ENCODE peak calls at places on chromosomes 4 and X, in seven cellular contexts. G, Y, T, Q, C, J and B are unnamed samples. For H3K4me1, the result is how much of the 10 kb centered on the place peaks cover.

GRCh38 chr4:32958586-32958985 is 2238.4 kb downstream of the PCDH7 start:
- DNase-seq in G (no peak), Y (no peak), T (no peak), Q (no peak), C (no peak), J (no peak), B (no peak)

GRCh38 chrX:130637591-130637990 is 235.8 kb downstream of the RBMX2 start:
- DNase-seq in G (no peak), Y (no peak), T (no peak), Q (no peak), C (peak), J (no peak), B (no peak)

GRCh38 chrX:136738049-136738729 is 42.5 kb downstream of the ARHGEF6 start:
- DNase-seq in G (no peak), Y (no peak), T (no peak), Q (no peak), C (no peak), J (no peak), B (no peak)

GRCh38 chr4:65668201-65669007 is 1.9 kb downstream of the EPHA5 start:
- DNase-seq in G (no peak), Y (peak), T (no peak), Q (no peak), C (peak), J (peak), B (no peak)

GRCh38 chr4:22099896-22100295 is 151.3 kb upstream of the KCNIP4 start:
- DNase-seq in G (no peak), Y (no peak), T (no peak), Q (peak), C (peak), J (no peak), B (no peak)

GRCh38 chr4:6556263-6556662 is 18.7 kb upstream of the MAN2B2 start:
- DNase-seq in G (no peak), Y (no peak), T (no peak), Q (no peak), C (no peak), J (no peak), B (no peak)

GRCh38 chrX:90040807-90041206 is 119.1 kb downstream of the TGIF2LX start:
- DNase-seq in G (no peak), Y (no peak), T (no peak), Q (no peak), C (no peak), J (no peak), B (no peak)

GRCh38 chr4:112956458-112956857 is 93.0 kb upstream of the ANK2 start:
- DNase-seq in G (no peak), Y (no peak), T (no peak), Q (no peak), C (no peak), J (no peak), B (no peak)

GRCh38 chr4:77308843-77309242 is 151.8 kb downstream of the CCNG2 start:
- DNase-seq in G (peak), Y (peak), T (no peak), Q (peak), C (peak), J (no peak), B (peak)

GRCh38 chrX:13091111-13091765 is 46.8 kb upstream of the FAM9C start:
- DNase-seq in G (no peak), Y (no peak), T (no peak), Q (no peak), C (no peak), J (no peak), B (no peak)

GRCh38 chr4:122823476-122823875 is 3.2 kb upstream of the FGF2 start:
- DNase-seq in G (no peak), Y (no peak), T (no peak), Q (no peak), C (no peak), J (no peak), B (no peak)

GRCh38 chrX:137428777-137429564 is 137.0 kb upstream of the ZIC3 start:
- DNase-seq in G (no peak), Y (no peak), T (no peak), Q (no peak), C (no peak), J (no peak), B (no peak)

GRCh38 chrX:78375894-78376293 is 48.5 kb upstream of the CYSLTR1 start:
- DNase-seq in G (no peak), Y (no peak), T (no peak), Q (peak), C (no peak), J (no peak), B (no peak)

GRCh38 chr4:15598644-15599043 is 56.5 kb downstream of the FBXL5 start:
- DNase-seq in G (no peak), Y (no peak), T (no peak), Q (no peak), C (peak), J (no peak), B (peak)

GRCh38 chr4:127140306-127140705 is 492.5 kb upstream of the INTU start:
- DNase-seq in G (no peak), Y (no peak), T (no peak), Q (peak), C (peak), J (no peak), B (peak)

GRCh38 chr4:139368990-139369389 is 66.7 kb upstream of the NDUFC1 start:
- DNase-seq in G (no peak), Y (no peak), T (no peak), Q (no peak), C (peak), J (no peak), B (no peak)

GRCh38 chr4:164807611-164808010 is 53.7 kb downstream of the SMIM31 start:
- DNase-seq in G (no peak), Y (peak), T (no peak), Q (peak), C (peak), J (peak), B (peak)

GRCh38 chr4:29581469-29581868 is 1138.7 kb upstream of the PCDH7 start:
- DNase-seq in G (no peak), Y (no peak), T (no peak), Q (no peak), C (peak), J (no peak), B (no peak)

GRCh38 chr4:88130544-88131305 is 27.7 kb downstream of the ABCG2 start:
- DNase-seq in G (no peak), Y (no peak), T (no peak), Q (no peak), C (no peak), J (no peak), B (no peak)

GRCh38 chr4:21709031-21709430 is 239.5 kb downstream of the KCNIP4 start:
- DNase-seq in G (no peak), Y (no peak), T (no peak), Q (no peak), C (no peak), J (no peak), B (no peak)

GRCh38 chr4:87532907-87533306 is 3.7 kb upstream of the SPARCL1 start:
- DNase-seq in G (no peak), Y (no peak), T (no peak), Q (no peak), C (no peak), J (no peak), B (no peak)

GRCh38 chr4:23202712-23203247 is 510.0 kb downstream of the GBA3 start:
- DNase-seq in G (no peak), Y (no peak), T (no peak), Q (no peak), C (no peak), J (no peak), B (no peak)

GRCh38 chr4:109025471-109026076 is 262.7 kb upstream of the ETNPPL start:
- DNase-seq in G (no peak), Y (no peak), T (no peak), Q (no peak), C (peak), J (no peak), B (no peak)

GRCh38 chr4:7287274-7287917 is 95.1 kb downstream of the SORCS2 start:
- DNase-seq in G (no peak), Y (no peak), T (no peak), Q (no peak), C (no peak), J (no peak), B (no peak)

GRCh38 chr4:87151730-87152129 is 68.7 kb downstream of the KLHL8 start:
- DNase-seq in G (no peak), Y (no peak), T (no peak), Q (no peak), C (no peak), J (no peak), B (no peak)

GRCh38 chr4:62225972-62226371 is 1025.8 kb downstream of the ADGRL3 start:
- DNase-seq in G (no peak), Y (no peak), T (no peak), Q (no peak), C (peak), J (no peak), B (no peak)

GRCh38 chr4:46329118-46329976 is 60.6 kb downstream of the GABRA2 start:
- DNase-seq in G (no peak), Y (peak), T (no peak), Q (peak), C (peak), J (no peak), B (no peak)

GRCh38 chrX:145953628-145954027 is 136.0 kb downstream of the SLITRK2 start:
- DNase-seq in G (no peak), Y (no peak), T (no peak), Q (no peak), C (no peak), J (no peak), B (no peak)

GRCh38 chr4:78776031-78776728 is at the start of gene BMP2K:
- DNase-seq in G (peak), Y (peak), T (peak), Q (peak), C (peak), J (peak), B (peak)

DNA sequence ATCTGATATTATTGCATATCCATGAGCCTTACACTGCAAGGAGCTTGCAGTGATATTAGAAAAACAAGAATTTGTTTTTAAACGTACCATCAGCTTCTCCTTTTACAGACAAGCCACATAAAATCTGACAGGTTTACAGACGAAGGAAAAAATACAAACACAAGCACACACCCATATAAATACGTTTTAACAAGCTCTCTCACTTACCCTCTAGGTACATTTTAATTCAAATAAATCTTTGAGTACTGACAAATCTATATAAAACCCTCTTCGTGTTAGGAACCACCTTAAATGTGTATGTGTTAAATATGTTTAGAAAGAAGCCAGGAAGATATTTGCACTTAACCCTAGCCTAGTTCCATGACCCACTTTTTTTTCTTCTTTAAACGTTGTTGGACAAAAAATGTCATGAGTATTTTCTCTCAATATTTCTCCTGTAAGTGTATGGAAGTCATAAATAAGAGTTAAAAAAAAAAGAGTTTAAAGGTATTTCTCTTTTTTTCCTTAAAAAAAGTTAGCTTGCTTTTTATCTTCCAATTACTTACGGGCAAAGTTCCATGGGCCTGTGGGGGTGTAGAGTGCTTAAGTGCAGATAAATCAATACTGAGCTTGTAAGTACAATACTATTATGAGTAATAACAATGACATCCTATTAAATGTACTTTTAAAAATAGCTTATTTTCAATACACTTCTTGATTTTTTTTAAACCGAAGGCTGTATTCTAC is 1.5 kb downstream of the ARAP2 start:
- DNase-seq in G (no peak), Y (no peak), T (no peak), Q (no peak), C (peak), J (no peak), B (no peak)
- H3K4me1 ChIP-seq in G (under half), Y (under half), T (under half), Q (under half), C (under half), J (under half), B (under half)

DNA sequence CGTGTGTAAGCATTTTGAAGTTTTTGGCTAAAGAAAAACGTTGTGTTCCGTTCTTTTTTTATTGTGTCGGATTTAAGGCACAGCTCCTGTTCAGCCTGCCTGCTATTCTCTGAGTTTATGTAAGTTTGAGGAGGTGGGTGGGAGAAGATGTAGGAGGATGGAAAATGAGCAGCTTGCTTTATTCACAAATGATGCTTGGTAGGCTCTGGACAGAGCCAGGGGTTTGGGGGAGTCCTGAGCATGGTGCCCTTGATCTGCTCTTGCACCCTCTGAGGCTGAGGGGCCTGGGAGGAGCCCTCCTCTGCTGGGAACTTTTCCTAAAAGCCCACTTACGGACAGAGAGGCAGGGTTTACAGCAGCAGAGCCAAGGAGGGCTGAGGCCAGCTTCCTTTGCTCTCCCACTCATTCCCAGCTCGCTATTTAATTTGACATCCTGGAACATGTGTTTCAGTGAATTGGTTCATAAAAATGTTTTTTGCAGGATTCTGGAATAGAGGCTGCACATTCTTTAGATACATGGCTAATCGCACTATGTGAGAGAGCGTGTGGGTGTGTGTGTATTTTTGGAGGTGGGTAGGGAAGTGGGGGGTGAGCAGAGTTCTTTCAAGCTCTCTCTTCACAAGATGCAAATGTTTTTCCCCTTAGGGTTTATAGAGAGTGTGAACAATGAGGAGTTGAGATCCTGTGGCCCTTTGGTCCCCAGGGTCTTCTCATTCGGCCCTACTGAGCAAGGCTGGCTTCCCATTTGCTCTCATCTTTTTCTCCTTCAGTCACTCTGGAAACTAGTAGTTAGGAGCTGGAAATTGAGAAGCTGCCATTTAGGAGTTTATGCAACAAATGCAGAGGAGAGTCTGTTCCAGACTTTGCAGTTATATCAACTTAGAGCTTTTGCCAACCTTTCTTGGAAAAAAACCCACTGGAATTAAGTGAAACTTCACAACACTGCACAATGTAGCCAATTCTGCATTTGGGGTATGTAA is 32.1 kb downstream of the TMEM131L start:
- DNase-seq in G (no peak), Y (no peak), T (no peak), Q (no peak), C (peak), J (peak), B (no peak)
- H3K27ac ChIP-seq in G (no peak), Y (no peak), T (peak), Q (no peak), C (peak), J (peak), B (no peak)

DNA sequence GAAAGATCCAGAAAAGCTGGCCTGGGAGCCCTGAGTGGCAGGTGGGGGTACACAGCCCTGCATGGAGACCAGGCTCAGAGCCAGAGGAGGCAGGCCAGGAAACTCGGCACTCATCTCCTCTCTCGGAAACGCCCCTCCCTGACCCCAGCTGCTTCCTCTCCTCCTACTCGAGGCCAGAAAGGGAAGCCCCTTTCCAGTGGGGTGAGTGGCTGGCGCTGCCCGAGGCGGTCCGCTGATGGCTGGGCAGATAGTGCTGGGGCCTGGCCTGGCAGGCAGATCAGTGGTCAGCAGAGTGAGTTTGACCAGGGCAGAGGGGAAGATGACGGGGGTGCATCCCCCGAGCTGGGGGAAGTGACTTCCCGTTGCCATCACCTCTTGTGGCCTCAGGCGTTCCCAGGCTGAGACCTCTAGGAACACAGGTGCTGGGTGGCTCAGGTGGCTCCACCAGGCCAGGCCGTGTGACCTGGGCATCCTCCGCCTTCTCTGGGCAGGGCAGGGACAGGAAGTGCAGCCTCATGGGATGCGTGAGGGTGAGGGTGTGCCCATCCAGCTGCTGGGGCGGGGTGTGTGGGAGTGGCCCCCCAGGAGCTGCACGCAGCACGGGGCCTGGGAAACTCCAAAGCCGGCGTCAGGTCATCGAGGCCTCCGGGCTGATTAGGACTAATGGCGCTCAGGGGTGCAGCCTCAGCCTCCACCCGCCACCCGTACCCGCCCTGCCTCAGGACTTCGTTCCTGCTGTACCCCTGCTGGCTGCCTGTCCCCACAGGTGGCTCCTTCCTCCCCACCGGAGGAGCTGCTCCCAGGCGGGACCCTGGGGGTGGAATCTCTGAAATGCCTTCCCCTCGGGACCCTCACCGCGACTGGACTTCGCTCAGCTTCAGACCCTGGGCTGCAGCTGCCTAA is 5.8 kb downstream of the SH3BP2 start:
- DNase-seq in G (no peak), Y (no peak), T (peak), Q (no peak), C (no peak), J (peak), B (no peak)
- H3K4me1 ChIP-seq in G (half or more), Y (under half), T (half or more), Q (under half), C (under half), J (under half), B (under half)

GRCh38 chr4:57410331-57411052 is 300.3 kb upstream of the IGFBP7 start:
- DNase-seq in G (no peak), Y (peak), T (no peak), Q (no peak), C (peak), J (no peak), B (no peak)

GRCh38 chr4:57403591-57403990 is 293.4 kb upstream of the IGFBP7 start:
- DNase-seq in G (no peak), Y (no peak), T (no peak), Q (no peak), C (no peak), J (no peak), B (no peak)

GRCh38 chr4:57401586-57401985 is 291.4 kb upstream of the IGFBP7 start:
- DNase-seq in G (no peak), Y (no peak), T (no peak), Q (peak), C (no peak), J (no peak), B (no peak)

GRCh38 chr4:57404463-57404862 is 294.3 kb upstream of the IGFBP7 start:
- DNase-seq in G (no peak), Y (peak), T (no peak), Q (no peak), C (no peak), J (no peak), B (no peak)

GRCh38 chr4:57405359-57405758 is 295.2 kb upstream of the IGFBP7 start:
- DNase-seq in G (no peak), Y (no peak), T (no peak), Q (peak), C (peak), J (no peak), B (no peak)
- H3K27ac ChIP-seq in G (no peak), Y (no peak), T (no peak), Q (peak), C (no peak), J (no peak), B (no peak)

GRCh38 chr4:94571720-94572119 is 120.0 kb downstream of the PDLIM5 start:
- DNase-seq in G (no peak), Y (no peak), T (no peak), Q (no peak), C (no peak), J (no peak), B (no peak)

GRCh38 chr4:94575652-94576051 is 123.9 kb downstream of the PDLIM5 start:
- DNase-seq in G (no peak), Y (no peak), T (no peak), Q (no peak), C (no peak), J (no peak), B (no peak)

GRCh38 chr4:94576163-94576562 is 124.4 kb downstream of the PDLIM5 start:
- DNase-seq in G (no peak), Y (no peak), T (no peak), Q (no peak), C (no peak), J (no peak), B (no peak)

GRCh38 chr4:94574616-94575015 is 122.9 kb downstream of the PDLIM5 start:
- DNase-seq in G (no peak), Y (no peak), T (no peak), Q (no peak), C (peak), J (no peak), B (no peak)

DNA sequence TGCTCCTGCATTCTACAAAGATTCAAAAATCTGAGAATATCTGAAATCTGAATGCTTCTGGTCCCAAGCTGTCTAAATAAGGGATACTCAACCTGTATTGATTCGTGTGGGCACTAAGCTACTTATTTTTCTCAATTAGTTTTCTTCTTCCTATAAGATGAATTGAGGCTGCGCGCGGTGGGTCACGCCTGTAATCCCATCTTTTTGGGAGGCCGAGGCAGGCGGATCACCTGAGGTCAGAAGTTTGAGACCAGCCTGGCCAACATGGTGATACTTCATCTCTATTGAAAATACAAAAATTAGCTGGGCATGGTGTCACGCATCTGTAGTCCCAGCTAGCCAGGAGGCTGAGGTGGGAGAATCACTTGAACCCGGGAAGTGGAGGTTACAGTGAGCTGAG is 122.3 kb downstream of the PDLIM5 start:
- DNase-seq in G (no peak), Y (no peak), T (no peak), Q (no peak), C (no peak), J (no peak), B (no peak)
- H3K4me1 ChIP-seq in G (under half), Y (under half), T (under half), Q (under half), C (under half), J (under half), B (under half)